ENCODE peak calls at places on chromosomes 2 and 18, in four cellular contexts. I is GM12878, M is K562, R is SK-N-SH. G is an unnamed sample.

GRCh38 chr18:51890762-51891161 is 449.2 kb upstream of the DCC start:
- DNase-seq in I (no peak), M (no peak), R (no peak), G (no peak)

GRCh38 chr18:79871481-79872091 is 73.8 kb downstream of the KCNG2 start:
- DNase-seq in I (no peak), M (no peak), R (peak), G (no peak)

GRCh38 chr2:126792993-126793392 is 105.7 kb upstream of the TEX51 start:
- DNase-seq in I (no peak), M (no peak), R (no peak), G (no peak)

GRCh38 chr2:3303583-3304406 is 73.8 kb downstream of the EIPR1 start:
- DNase-seq in I (peak), M (peak), R (peak), G (peak)

GRCh38 chr2:206328979-206329378 is 54.5 kb downstream of the ZDBF2 start:
- DNase-seq in I (no peak), M (no peak), R (no peak), G (no peak)

GRCh38 chr18:78892201-78892600 is 87.4 kb upstream of the SALL3 start:
- DNase-seq in I (no peak), M (no peak), R (no peak), G (no peak)

GRCh38 chr18:52582061-52582460 is 242.1 kb downstream of the DCC start:
- DNase-seq in I (no peak), M (no peak), R (no peak), G (no peak)

GRCh38 chr2:36356990-36357505 is 1.5 kb downstream of the CRIM1 start:
- DNase-seq in I (no peak), M (no peak), R (peak), G (no peak)

DNA sequence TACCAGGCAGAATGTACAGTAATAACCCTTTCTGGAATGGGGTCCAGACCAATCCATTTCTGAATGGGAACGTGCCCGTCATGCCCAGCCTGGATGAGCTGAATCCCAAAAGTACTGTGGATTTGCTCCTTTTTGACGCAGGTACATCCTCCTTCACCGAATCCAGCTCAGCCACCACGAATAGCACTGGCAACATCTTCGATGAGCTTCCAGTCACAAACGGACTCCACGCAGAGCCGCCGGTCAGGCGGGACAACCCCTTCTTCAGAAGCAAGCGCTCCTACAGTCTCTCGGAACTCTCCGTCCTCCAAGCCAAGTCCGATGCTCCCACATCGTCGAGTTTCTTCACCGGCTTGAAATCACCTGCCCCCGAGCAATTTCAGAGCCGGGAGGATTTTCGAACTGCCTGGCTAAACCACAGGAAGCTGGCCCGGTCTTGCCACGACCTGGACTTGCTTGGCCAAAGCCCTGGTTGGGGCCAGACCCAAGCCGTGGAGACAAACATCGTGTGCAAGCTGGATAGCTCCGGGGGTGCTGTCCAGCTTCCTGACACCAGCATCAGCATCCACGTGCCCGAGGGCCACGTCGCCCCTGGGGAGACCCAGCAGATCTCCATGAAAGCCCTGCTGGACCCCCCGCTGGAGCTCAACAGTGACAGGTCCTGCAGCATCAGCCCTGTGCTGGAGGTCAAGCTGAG is 89.6 kb downstream of the SH3BP4 start:
- DNase-seq in I (no peak), M (no peak), R (no peak), G (no peak)
- TF ChIP-seq USF1 in I (no peak), M (no peak), R (no peak), G (no peak)

GRCh38 chr2:173584676-173585453 is 230.2 kb downstream of the CDCA7 start:
- DNase-seq in I (no peak), M (peak), R (no peak), G (no peak)
- TF ChIP-seq USF1 in I (no peak), M (no peak), R (no peak), G (no peak)

GRCh38 chr2:60394467-60394866 is 159.0 kb downstream of the BCL11A start:
- DNase-seq in I (no peak), M (no peak), R (no peak), G (no peak)

GRCh38 chr2:60392014-60392391 is 161.5 kb downstream of the BCL11A start:
- DNase-seq in I (no peak), M (no peak), R (no peak), G (no peak)

GRCh38 chr2:60386436-60386835 is 167.0 kb downstream of the BCL11A start:
- DNase-seq in I (no peak), M (no peak), R (no peak), G (no peak)

GRCh38 chr2:60385648-60386047 is 167.8 kb downstream of the BCL11A start:
- DNase-seq in I (no peak), M (no peak), R (no peak), G (no peak)

DNA sequence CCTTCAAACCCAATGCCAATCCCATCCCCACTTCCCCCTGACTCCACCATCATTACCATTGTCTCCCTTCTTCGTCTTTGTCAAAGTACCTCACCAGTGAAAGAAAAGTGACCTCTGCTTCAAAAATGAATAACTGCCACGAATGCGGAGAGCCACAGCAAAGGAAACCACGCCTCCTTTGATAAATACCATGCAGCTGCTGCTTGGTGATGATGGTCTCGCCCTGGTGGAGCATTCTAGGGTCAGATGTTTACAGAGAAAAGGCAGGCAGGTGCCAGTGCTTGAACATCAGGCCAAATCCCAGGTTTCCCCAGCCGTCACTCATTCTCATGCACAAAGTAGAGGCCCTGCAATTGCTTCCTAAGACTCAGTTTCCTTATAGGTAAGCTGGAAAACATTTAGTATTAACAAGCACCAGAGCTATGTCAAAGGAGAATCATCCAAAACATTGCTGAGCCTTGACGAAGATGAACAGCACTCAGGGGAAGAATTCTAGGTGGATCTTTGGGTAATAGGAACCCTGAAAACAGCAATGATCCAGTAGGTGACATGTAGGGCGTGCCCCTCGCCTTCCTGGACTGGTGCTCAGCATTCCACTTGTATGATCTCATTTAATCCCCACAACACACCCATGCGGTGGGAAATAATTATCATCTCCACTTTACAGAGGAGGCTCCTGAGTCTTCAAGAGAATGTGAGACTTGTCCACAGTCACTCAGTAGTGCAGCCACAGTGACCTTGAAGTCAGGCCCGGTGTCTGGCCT is 162.0 kb downstream of the BCL11A start:
- DNase-seq in I (no peak), M (no peak), R (no peak), G (no peak)
- TF ChIP-seq USF1 in I (no peak), M (no peak), R (no peak), G (no peak)

DNA sequence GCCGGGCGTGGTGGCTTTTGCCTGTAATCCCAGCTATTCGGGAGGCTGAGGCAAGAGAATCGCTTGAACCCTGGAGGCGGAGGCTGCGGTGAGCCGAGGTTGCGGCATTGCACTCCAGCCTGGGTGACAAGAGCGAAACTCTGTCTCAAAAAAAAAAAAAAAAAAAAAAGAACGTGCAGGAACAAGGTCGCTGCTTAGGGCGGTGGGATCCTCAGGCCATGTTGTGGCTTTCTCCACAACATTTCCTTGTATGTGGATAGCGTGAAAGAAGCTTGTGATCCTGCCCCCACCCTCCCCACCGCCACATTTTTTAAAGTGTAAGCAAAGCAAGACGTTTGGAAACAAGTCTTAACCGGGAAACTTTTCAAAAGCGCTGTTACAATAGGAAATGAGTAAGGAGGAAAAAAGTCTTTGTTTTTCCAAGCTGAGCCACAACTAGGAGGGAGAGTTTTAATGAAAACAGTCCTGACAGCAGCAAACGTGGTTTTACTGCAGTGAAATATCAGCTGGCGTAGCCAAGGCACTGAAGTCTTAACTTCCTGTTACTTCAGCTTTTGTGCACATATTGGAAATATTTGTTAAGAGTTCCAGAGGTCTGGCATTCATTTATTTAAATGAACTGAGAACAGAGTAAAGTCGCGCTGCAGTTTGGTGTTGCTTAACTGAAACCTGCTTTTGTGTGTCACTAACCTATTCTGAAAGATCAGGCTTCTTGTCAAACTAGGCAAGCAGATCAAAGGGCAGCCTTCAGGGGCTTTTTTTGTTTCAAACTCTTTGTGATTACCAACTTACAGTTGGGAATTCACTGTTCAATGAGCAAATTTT is 3.8 kb downstream of the TGIF1 start:
- DNase-seq in I (no peak), M (no peak), R (no peak), G (no peak)
- TF ChIP-seq USF1 in I (no peak), M (no peak), R (no peak), G (no peak)

DNA sequence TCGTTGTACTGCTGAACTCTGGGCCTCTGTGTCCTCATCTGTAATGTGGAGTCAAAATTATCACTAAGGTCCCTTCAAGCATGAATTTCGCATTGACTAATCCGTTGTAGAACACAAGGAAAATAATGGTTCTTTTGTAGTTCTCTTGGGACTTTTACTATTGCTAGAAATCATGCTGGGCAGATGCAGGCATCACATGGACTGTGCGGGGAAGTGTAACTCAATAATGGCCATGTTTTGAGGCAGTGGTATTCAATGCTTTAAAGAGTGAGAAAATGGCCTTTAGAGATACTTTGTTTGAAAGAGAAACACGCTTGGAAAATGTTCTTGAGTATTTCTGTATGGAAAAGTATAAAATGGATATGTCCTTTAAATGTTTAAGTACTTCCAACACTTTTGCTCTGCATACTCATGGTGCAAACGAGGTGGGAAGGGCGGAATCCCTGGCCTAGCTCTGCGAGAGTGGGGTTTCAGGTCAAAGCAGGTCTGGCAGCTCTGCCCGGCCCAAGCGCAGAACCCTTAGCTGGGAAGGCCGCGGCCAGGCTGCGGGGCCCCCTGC is 117.3 kb upstream of the MSTN start:
- DNase-seq in I (no peak), M (no peak), R (peak), G (no peak)
- TF ChIP-seq USF1 in I (no peak), M (no peak), R (no peak), G (no peak)

DNA sequence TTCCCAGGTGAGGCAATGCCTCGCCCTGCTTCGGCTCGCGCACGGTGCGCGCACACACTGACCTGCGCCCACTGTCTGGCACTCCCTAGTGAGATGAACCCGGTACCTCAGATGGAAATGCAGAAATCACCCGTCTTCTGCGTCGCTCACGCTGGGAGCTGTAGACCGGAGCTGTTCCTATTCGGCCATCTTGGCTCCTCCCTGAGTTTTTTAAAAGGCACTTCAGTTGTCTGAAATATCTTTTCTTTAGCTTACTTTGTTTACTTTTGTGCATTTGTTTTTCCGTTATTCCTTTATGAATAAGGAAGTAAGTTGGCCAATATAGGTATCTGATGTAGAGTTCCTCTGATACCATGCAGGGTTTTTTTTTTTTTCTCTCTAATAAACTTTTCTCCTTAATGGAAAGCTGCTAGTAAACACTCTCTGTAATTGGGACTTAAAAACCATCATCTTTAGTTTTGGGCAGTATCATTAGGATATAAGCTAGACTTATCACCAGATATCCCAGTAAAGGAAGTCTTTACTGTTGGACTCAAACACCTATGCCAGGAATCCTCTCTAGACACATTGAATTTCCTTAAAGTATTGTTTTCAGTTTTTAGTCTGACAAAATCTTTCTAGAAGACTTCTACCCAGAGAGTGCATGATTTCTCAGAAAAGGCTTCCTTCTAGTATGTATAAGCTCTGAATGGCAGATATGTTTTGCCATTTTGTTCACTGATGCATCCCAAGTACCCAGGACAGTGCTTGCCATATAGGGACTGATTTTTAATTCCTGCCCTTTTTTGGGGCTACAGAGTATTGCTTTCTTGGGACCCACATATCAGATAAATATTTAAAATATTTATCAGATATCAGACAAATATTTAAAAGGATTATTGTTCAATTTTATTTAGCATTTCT is 35.8 kb upstream of the DYSF start:
- DNase-seq in I (no peak), M (no peak), R (no peak), G (no peak)
- TF ChIP-seq USF1 in I (no peak), M (no peak), R (no peak), G (no peak)

GRCh38 chr2:1687254-1687653 is 57.1 kb downstream of the PXDN start:
- DNase-seq in I (no peak), M (no peak), R (no peak), G (no peak)

GRCh38 chr2:1685078-1685956 is 59.0 kb downstream of the PXDN start:
- DNase-seq in I (no peak), M (no peak), R (no peak), G (no peak)

GRCh38 chr2:1686784-1687105 is 57.6 kb downstream of the PXDN start:
- DNase-seq in I (no peak), M (no peak), R (no peak), G (no peak)

GRCh38 chr2:1688161-1688560 is 56.2 kb downstream of the PXDN start:
- DNase-seq in I (no peak), M (no peak), R (no peak), G (no peak)

GRCh38 chr2:1685957-1686783 is 58.1 kb downstream of the PXDN start:
- DNase-seq in I (no peak), M (no peak), R (no peak), G (peak)
- TF ChIP-seq USF1 in I (no peak), M (no peak), R (no peak), G (no peak)

GRCh38 chr2:230140667-230141066 is 71.9 kb upstream of the SLC16A14 start:
- DNase-seq in I (no peak), M (no peak), R (no peak), G (peak)

GRCh38 chr2:230135126-230135525 is 66.4 kb upstream of the SLC16A14 start:
- DNase-seq in I (no peak), M (no peak), R (no peak), G (no peak)

GRCh38 chr2:230134496-230135073 is 65.9 kb upstream of the SLC16A14 start:
- DNase-seq in I (no peak), M (no peak), R (no peak), G (no peak)

DNA sequence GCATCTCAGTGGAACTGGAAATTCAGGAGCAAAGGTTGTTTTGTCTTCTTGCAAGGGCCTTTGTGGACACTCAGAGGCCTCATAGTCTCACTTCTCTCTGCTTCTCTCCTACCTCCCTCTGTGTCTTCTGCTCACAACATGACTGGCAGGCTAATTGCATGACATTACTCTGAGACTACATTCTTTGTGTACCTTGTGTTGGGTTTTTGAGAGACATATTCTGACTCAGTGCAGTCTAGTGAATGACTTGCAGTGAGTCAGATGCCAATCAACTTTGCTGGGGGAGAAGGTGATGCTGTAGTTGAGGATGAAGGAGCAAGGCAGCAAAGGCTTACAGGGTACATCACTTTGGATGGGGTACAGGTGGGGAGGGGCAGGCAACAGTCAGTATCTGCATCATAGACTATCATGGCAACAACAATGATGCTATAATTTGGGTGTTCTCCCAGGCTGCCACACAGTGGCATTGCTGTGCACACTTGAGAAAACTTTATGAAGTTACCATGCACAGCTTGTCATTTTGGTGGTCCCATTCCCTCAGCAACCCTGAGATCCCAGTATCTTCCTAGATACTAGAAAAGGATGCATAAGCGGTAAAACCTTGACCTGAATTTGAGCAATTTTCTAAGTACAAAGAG is 69.3 kb upstream of the SLC16A14 start:
- DNase-seq in I (no peak), M (no peak), R (no peak), G (no peak)
- TF ChIP-seq USF1 in I (no peak), M (no peak), R (no peak), G (no peak)

DNA sequence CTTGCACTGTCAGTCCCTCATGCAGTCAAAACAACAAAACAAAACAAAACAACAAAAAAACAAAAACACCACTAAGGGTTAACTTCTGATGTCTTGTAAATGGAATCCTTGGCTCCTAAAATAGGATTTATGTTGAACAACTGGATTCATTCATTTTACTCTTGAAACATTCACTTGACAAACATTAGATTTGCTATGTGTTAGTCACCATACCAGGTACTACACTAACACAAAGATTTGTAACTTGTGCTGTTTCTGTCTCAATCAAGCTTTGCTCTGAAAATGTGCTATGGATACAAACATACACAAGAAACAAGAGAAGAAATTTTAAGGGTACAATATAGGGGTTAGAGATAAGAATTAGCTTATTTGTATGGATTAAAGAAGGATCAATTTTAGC is 812.8 kb downstream of the LRP1B start:
- DNase-seq in I (no peak), M (no peak), R (no peak), G (no peak)
- TF ChIP-seq USF1 in I (no peak), M (no peak), R (no peak), G (no peak)

GRCh38 chr2:68807821-68808266 is 63.4 kb downstream of the BMP10 start:
- DNase-seq in I (no peak), M (no peak), R (no peak), G (no peak)

GRCh38 chr2:68812256-68812655 is 58.9 kb downstream of the BMP10 start:
- DNase-seq in I (no peak), M (no peak), R (no peak), G (no peak)

GRCh38 chr2:68813596-68813995 is 57.6 kb downstream of the BMP10 start:
- DNase-seq in I (no peak), M (no peak), R (no peak), G (no peak)

GRCh38 chr2:68809324-68810240 is 61.6 kb downstream of the BMP10 start:
- DNase-seq in I (no peak), M (no peak), R (no peak), G (no peak)

DNA sequence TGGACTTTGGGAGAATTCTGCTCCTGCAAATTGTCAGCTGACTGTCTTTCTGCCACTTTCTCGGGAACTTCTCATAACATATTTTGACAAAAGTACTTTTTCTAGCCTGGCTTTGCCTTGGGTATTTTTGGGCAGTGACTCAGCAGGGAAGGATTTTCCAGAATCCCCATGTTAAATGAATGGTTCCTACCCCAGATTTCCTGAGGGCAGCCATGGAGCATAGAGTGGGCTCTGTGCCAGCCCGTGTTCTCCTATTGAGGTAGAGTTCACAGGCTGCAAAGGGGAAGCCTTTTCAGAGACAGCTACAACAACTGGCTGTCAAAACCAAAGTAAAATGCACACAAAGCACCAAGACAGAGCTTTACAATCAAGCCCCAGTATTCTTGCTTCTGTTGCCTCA is 59.8 kb downstream of the BMP10 start:
- DNase-seq in I (no peak), M (no peak), R (no peak), G (no peak)
- TF ChIP-seq USF1 in I (no peak), M (no peak), R (no peak), G (no peak)

G was measured in WTC11.